ENCODE peak calls at places on chromosomes 11 and 22, in ten cellular contexts. B is BJ, Q is foreskin fibroblast, T is cardiac muscle cell, S is WTC11, O is progenitor cell of endocrine pancreas, E is prostate gland, H is GM20000, D is heart left ventricle, G is tibial artery. N is an unnamed sample.
A peak's percentile ranks its signal among the peaks of the same experiment; 100 is the strongest.

GRCh38 chr11:70099578-70100282 is 21.6 kb downstream of the ANO1 start:
- DNase-seq in T (peak; percentile 19), D (no peak), G (peak; percentile 80), Q (no peak), O (no peak), E (no peak), H (no peak), S (no peak), B (no peak), N (no peak)

GRCh38 chr11:117408356-117408755 is 80.7 kb downstream of the CEP164 start:
- DNase-seq in E (no peak), O (no peak), B (no peak), T (no peak), H (no peak), Q (no peak), S (no peak), G (peak; percentile 32), D (no peak), N (no peak)

GRCh38 chr11:108220721-108221346 is 1.6 kb downstream of the NPAT start:
- DNase-seq in Q (no peak), T (peak; percentile 19), D (no peak), B (no peak), G (no peak), O (no peak), S (no peak), H (no peak), E (no peak), N (no peak)

GRCh38 chr11:134785059-134785458 is 373.0 kb upstream of the B3GAT1 start:
- DNase-seq in Q (no peak), H (no peak), T (no peak), B (no peak), D (no peak), O (no peak), G (no peak), E (no peak), S (no peak), N (no peak)

GRCh38 chr11:107859459-107860239 is 1.1 kb upstream of the SLC35F2 start:
- DNase-seq in D (no peak), Q (no peak), G (peak; percentile 67), S (peak; percentile 51), E (peak; percentile 76), B (no peak), H (peak; percentile 39), O (no peak), T (peak; percentile 18), N (no peak)

GRCh38 chr22:19943665-19944026 is 2.0 kb upstream of the TXNRD2 start:
- DNase-seq in H (peak; percentile 44), S (no peak), O (no peak), T (peak; percentile 71), B (no peak), Q (peak; percentile 77), E (no peak), D (no peak), G (peak; percentile 61), N (peak; percentile 24)

GRCh38 chr11:72758304-72758689 is 6.1 kb upstream of the ARAP1 start:
- DNase-seq in G (no peak), H (no peak), T (peak; percentile 71), S (no peak), D (no peak), O (no peak), Q (no peak), E (no peak), B (no peak), N (no peak)

GRCh38 chr11:112584674-112585073 is 324.0 kb upstream of the PLET1 start:
- DNase-seq in O (no peak), D (no peak), B (no peak), Q (no peak), T (no peak), S (peak; percentile 66), E (no peak), H (no peak), G (no peak), N (no peak)

GRCh38 chr11:75896843-75897419 is 81.9 kb downstream of the UVRAG start:
- DNase-seq in H (no peak), B (no peak), G (no peak), S (no peak), D (no peak), E (no peak), Q (peak; percentile 16), O (no peak), T (peak; percentile 64), N (no peak)

DNA sequence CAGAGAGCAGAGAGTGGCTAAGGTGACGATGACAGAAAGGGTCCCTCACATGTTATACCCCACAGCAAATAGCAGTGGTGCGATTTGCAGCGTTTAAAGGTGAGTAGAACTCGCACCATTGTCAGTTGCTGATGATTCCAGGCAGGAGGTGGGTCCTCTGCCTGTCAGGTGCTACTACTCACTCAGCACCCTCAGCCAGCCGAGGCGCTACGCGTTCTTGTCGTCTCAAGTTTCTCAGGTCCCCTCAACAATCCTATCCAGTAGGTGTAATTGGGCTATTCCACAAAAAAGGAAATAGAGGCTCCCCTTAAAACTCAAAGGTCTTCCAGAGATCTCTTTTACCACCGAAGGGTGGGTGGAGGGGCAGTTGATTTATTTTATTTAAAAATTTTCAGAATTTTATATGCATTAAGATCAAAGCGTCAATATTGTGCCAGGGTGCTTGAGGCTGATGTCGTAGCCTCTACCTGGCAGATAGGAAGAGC is 18.3 kb downstream of the ELF5 start:
- DNase-seq in D (no peak), T (no peak), Q (no peak), B (no peak), H (no peak), E (no peak), G (no peak), S (no peak), O (no peak), N (no peak)
- TF ChIP-seq CTCF in D (no peak), T (no peak), Q (no peak), B (no peak), H (no peak), E (no peak), G (no peak), S (no peak), O (no peak), N (no peak)

GRCh38 chr22:40509401-40510134 is 127.0 kb downstream of the MRTFA start:
- DNase-seq in G (peak; percentile 71), Q (peak; percentile 57), E (no peak), T (peak; percentile 99), D (peak; percentile 37), O (no peak), H (no peak), S (no peak), B (peak; percentile 80), N (no peak)

GRCh38 chr22:40507491-40507890 is 129.0 kb downstream of the MRTFA start:
- DNase-seq in T (no peak), D (no peak), O (no peak), S (no peak), H (no peak), G (no peak), Q (no peak), E (no peak), B (no peak), N (no peak)

GRCh38 chr22:40502919-40503318 is 132.5 kb downstream of the SGSM3 start:
- DNase-seq in S (no peak), O (no peak), E (no peak), B (no peak), T (no peak), D (no peak), Q (no peak), H (no peak), G (no peak), N (no peak)

GRCh38 chr22:40504285-40505249 is 132.0 kb downstream of the MRTFA start:
- DNase-seq in H (peak; percentile 57), G (no peak), Q (no peak), B (no peak), D (no peak), E (no peak), S (no peak), T (no peak), O (no peak), N (no peak)

DNA sequence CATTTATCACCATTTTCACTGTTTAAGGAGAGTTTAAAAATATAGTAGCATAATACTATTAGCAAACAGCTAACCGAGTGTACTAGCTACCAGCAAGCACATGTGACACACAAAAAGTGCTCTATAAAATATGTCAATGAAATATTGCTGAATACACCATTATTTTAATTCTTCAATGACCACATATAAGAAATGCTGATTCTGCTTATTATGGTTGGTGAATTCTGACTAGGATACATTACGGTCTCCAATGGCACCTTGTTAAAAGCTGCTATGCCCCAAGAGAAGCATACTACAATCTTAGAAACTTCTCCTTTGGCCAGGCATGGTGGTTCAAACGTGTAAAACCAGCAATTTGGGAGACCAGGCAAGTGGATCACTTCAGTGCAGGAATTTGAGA is 129.8 kb downstream of the MRTFA start:
- DNase-seq in H (no peak), Q (no peak), G (no peak), B (no peak), S (no peak), T (no peak), O (no peak), E (no peak), D (no peak), N (no peak)
- TF ChIP-seq CTCF in H (no peak), Q (no peak), G (no peak), B (no peak), S (no peak), T (no peak), O (no peak), E (no peak), D (no peak), N (no peak)

DNA sequence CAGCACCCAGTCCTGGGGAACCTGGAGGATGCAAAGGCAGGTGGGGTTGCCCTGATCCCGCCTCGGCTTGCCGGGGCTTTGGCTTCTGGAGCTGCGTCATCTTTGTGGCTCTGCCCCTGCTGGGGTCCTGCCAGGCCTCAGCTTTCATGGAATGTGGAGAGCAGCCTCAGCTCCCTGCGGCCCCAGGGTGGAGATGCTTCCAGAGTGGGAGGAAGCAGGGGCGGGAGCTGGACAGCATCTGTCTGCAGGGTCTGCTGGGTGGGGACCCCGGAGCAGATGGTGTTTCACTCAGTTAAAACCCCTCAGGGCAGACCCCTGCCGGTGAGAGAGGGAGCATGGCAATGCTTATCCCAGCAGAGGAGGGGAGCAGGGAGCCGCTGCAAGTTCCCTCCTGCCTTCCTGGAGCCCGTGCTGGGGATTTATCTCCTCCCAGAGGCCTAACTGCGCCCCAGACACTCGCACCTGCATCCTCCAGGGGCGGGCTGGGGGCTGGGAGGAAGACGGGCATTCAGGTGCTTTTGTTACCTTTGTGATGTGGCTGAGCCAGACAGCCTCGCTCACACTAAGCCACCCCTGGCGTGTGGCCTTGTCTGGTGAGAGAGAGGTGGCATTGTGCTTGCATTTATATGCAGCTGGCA is 15.7 kb downstream of the GRIK4 start:
- DNase-seq in O (no peak), G (no peak), H (no peak), Q (no peak), B (no peak), D (no peak), E (no peak), S (peak; percentile 86), T (peak; percentile 53), N (peak; percentile 79)
- TF ChIP-seq CTCF in O (peak; percentile 39), G (no peak), H (no peak), Q (peak; percentile 6), B (no peak), D (no peak), E (no peak), S (no peak), T (peak; percentile 11), N (peak; percentile 58)

DNA sequence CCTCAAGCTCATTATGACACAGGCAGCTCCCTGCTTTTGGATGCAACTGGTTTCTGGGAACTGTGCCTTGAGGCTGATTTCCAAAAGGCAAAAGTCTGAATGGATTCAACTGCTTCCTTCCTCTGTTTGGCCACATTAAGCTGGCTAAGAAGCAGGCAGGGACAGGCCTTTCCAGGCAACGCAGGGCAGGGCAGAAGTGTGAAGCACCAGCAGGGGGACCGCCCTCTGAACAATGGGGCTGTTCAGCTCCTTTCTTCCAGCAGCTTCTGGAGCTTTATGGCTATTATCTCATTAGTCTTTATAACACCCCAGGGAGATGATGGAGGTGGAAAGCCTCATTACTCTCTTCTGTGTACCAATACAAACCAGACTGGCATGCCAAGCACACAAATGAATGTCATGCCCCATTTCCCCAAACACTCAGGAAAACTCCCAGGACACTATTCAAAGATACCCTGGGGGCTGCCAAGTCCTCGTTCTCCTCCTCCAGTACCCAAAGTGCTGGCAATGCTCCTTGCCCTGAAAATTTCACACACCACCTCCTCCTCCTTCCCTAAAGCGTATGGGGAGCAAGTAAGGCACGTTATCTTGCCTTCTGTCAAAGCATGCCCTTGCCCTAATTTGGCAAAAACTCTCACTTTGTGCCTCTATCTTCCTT is 21.3 kb downstream of the MORC2 start:
- DNase-seq in G (peak; percentile 78), E (peak; percentile 65), Q (no peak), S (no peak), D (peak; percentile 50), B (no peak), T (no peak), H (no peak), O (no peak), N (no peak)
- TF ChIP-seq CTCF in G (peak; percentile 35), E (no peak), Q (no peak), S (no peak), D (no peak), B (no peak), T (no peak), H (no peak), O (no peak), N (no peak)